ENCODE peak calls at places on chromosomes 1 and 21, in eight cellular contexts. One of them, this sample, is unnamed.

GRCh38 chr1:14328687-14329086 is 269.8 kb upstream of the KAZN start:
- DNase-seq in DND-41: no peak
- DNase-seq in sigmoid colon: no peak
- DNase-seq in GM23338: no peak
- DNase-seq in left ventricle myocardium inferior: no peak
- DNase-seq in iPS DF 6.9: no peak
- DNase-seq in endodermal cell: no peak
- DNase-seq in uterus: no peak
- DNase-seq in this sample: no peak

GRCh38 chr1:211587123-211587522 is 8.2 kb upstream of the SLC30A1 start:
- DNase-seq in sigmoid colon: no peak
- DNase-seq in endodermal cell: no peak
- DNase-seq in iPS DF 6.9: no peak
- DNase-seq in left ventricle myocardium inferior: no peak
- DNase-seq in GM23338: no peak
- DNase-seq in uterus: no peak
- DNase-seq in DND-41: no peak
- DNase-seq in this sample: no peak

GRCh38 chr1:29445330-29445729 is 209.0 kb downstream of the PTPRU start:
- DNase-seq in endodermal cell: peak; percentile 16
- DNase-seq in DND-41: no peak
- DNase-seq in uterus: no peak
- DNase-seq in iPS DF 6.9: no peak
- DNase-seq in left ventricle myocardium inferior: no peak
- DNase-seq in sigmoid colon: no peak
- DNase-seq in GM23338: no peak
- DNase-seq in this sample: no peak

GRCh38 chr1:56831874-56832693 is 12.9 kb upstream of the FYB2 start:
- DNase-seq in left ventricle myocardium inferior: peak; percentile 47
- DNase-seq in iPS DF 6.9: peak; percentile 29
- DNase-seq in DND-41: peak; percentile 64
- DNase-seq in GM23338: peak; percentile 73
- DNase-seq in endodermal cell: peak; percentile 90
- DNase-seq in sigmoid colon: peak; percentile 78
- DNase-seq in uterus: peak; percentile 57
- DNase-seq in this sample: peak; percentile 4

GRCh38 chr1:214791961-214792360 is 189.0 kb downstream of the CENPF start:
- DNase-seq in left ventricle myocardium inferior: no peak
- DNase-seq in DND-41: no peak
- DNase-seq in sigmoid colon: no peak
- DNase-seq in endodermal cell: no peak
- DNase-seq in uterus: no peak
- DNase-seq in GM23338: no peak
- DNase-seq in iPS DF 6.9: no peak
- DNase-seq in this sample: no peak

GRCh38 chr1:201828451-201828819 is 522 bp upstream of the IPO9 start:
- DNase-seq in GM23338: no peak
- DNase-seq in DND-41: no peak
- DNase-seq in uterus: no peak
- DNase-seq in iPS DF 6.9: no peak
- DNase-seq in sigmoid colon: no peak
- DNase-seq in endodermal cell: no peak
- DNase-seq in left ventricle myocardium inferior: no peak
- DNase-seq in this sample: no peak

GRCh38 chr1:155272466-155273133 is 704 bp downstream of the CLK2 start:
- DNase-seq in sigmoid colon: no peak
- DNase-seq in left ventricle myocardium inferior: no peak
- DNase-seq in iPS DF 6.9: no peak
- DNase-seq in endodermal cell: no peak
- DNase-seq in DND-41: no peak
- DNase-seq in uterus: no peak
- DNase-seq in GM23338: no peak
- DNase-seq in this sample: peak; percentile 41

GRCh38 chr1:193905288-193906085 is 719.1 kb upstream of the B3GALT2 start:
- DNase-seq in DND-41: no peak
- DNase-seq in iPS DF 6.9: no peak
- DNase-seq in left ventricle myocardium inferior: no peak
- DNase-seq in endodermal cell: no peak
- DNase-seq in GM23338: no peak
- DNase-seq in sigmoid colon: no peak
- DNase-seq in uterus: no peak
- DNase-seq in this sample: no peak

GRCh38 chr1:211326528-211327340 is at the start of gene TRAF5:
- DNase-seq in left ventricle myocardium inferior: peak; percentile 57
- DNase-seq in GM23338: peak; percentile 83
- DNase-seq in DND-41: peak; percentile 63
- DNase-seq in sigmoid colon: peak; percentile 76
- DNase-seq in endodermal cell: peak; percentile 87
- DNase-seq in iPS DF 6.9: no peak
- DNase-seq in uterus: peak; percentile 63
- DNase-seq in this sample: no peak

GRCh38 chr1:27935721-27936120 is 921 bp downstream of the SMPDL3B start:
- DNase-seq in iPS DF 6.9: no peak
- DNase-seq in GM23338: no peak
- DNase-seq in left ventricle myocardium inferior: no peak
- DNase-seq in endodermal cell: no peak
- DNase-seq in sigmoid colon: no peak
- DNase-seq in uterus: no peak
- DNase-seq in DND-41: no peak
- DNase-seq in this sample: no peak

GRCh38 chr21:41580758-41581554 is 73.0 kb upstream of the TMPRSS2 start:
- DNase-seq in uterus: no peak
- DNase-seq in iPS DF 6.9: no peak
- DNase-seq in DND-41: no peak
- DNase-seq in sigmoid colon: no peak
- DNase-seq in endodermal cell: no peak
- DNase-seq in left ventricle myocardium inferior: no peak
- DNase-seq in GM23338: no peak
- DNase-seq in this sample: no peak

GRCh38 chr1:85571181-85571540 is 9.4 kb upstream of the CCN1 start:
- DNase-seq in left ventricle myocardium inferior: no peak
- DNase-seq in sigmoid colon: no peak
- DNase-seq in GM23338: no peak
- DNase-seq in uterus: no peak
- DNase-seq in DND-41: no peak
- DNase-seq in iPS DF 6.9: no peak
- DNase-seq in endodermal cell: no peak
- DNase-seq in this sample: no peak

GRCh38 chr21:36852293-36852692 is 114.2 kb downstream of the HLCS start:
- DNase-seq in sigmoid colon: no peak
- DNase-seq in uterus: no peak
- DNase-seq in iPS DF 6.9: no peak
- DNase-seq in endodermal cell: peak; percentile 53
- DNase-seq in GM23338: peak; percentile 15
- DNase-seq in left ventricle myocardium inferior: no peak
- DNase-seq in DND-41: no peak
- DNase-seq in this sample: no peak

GRCh38 chr1:54317084-54317483 is 89.1 kb downstream of the SSBP3 start:
- DNase-seq in uterus: no peak
- DNase-seq in sigmoid colon: no peak
- DNase-seq in DND-41: no peak
- DNase-seq in iPS DF 6.9: no peak
- DNase-seq in left ventricle myocardium inferior: no peak
- DNase-seq in endodermal cell: no peak
- DNase-seq in GM23338: no peak
- DNase-seq in this sample: no peak

GRCh38 chr1:176567190-176567794 is 104.3 kb downstream of the PAPPA2 start:
- DNase-seq in iPS DF 6.9: no peak
- DNase-seq in GM23338: no peak
- DNase-seq in sigmoid colon: no peak
- DNase-seq in left ventricle myocardium inferior: no peak
- DNase-seq in uterus: no peak
- DNase-seq in DND-41: no peak
- DNase-seq in endodermal cell: no peak
- DNase-seq in this sample: no peak

GRCh38 chr1:51301844-51302162 is 28.6 kb downstream of the TTC39A start:
- DNase-seq in DND-41: no peak
- DNase-seq in left ventricle myocardium inferior: no peak
- DNase-seq in uterus: no peak
- DNase-seq in sigmoid colon: no peak
- DNase-seq in endodermal cell: no peak
- DNase-seq in GM23338: no peak
- DNase-seq in iPS DF 6.9: no peak
- DNase-seq in this sample: no peak

GRCh38 chr1:33133478-33134105 is 48.3 kb downstream of the TRIM62 start:
- DNase-seq in iPS DF 6.9: no peak
- DNase-seq in left ventricle myocardium inferior: no peak
- DNase-seq in endodermal cell: peak; percentile 26
- DNase-seq in DND-41: no peak
- DNase-seq in sigmoid colon: no peak
- DNase-seq in uterus: no peak
- DNase-seq in GM23338: no peak
- DNase-seq in this sample: no peak

GRCh38 chr1:247332901-247333361 is 1.3 kb upstream of the ZNF496 start:
- DNase-seq in left ventricle myocardium inferior: no peak
- DNase-seq in GM23338: peak; percentile 30
- DNase-seq in iPS DF 6.9: no peak
- DNase-seq in endodermal cell: peak; percentile 65
- DNase-seq in DND-41: no peak
- DNase-seq in uterus: no peak
- DNase-seq in sigmoid colon: peak; percentile 79
- DNase-seq in this sample: no peak

GRCh38 chr1:244102471-244102870 is 51.4 kb downstream of the ZBTB18 start:
- DNase-seq in uterus: no peak
- DNase-seq in GM23338: no peak
- DNase-seq in iPS DF 6.9: no peak
- DNase-seq in left ventricle myocardium inferior: no peak
- DNase-seq in endodermal cell: no peak
- DNase-seq in sigmoid colon: no peak
- DNase-seq in DND-41: no peak
- DNase-seq in this sample: no peak

GRCh38 chr1:244106837-244107491 is 55.9 kb downstream of the ZBTB18 start:
- DNase-seq in GM23338: no peak
- DNase-seq in endodermal cell: no peak
- DNase-seq in left ventricle myocardium inferior: no peak
- DNase-seq in DND-41: no peak
- DNase-seq in iPS DF 6.9: no peak
- DNase-seq in uterus: no peak
- DNase-seq in sigmoid colon: no peak
- DNase-seq in this sample: no peak

GRCh38 chr1:244106173-244106572 is 55.1 kb downstream of the ZBTB18 start:
- DNase-seq in GM23338: no peak
- DNase-seq in DND-41: no peak
- DNase-seq in uterus: no peak
- DNase-seq in iPS DF 6.9: no peak
- DNase-seq in left ventricle myocardium inferior: no peak
- DNase-seq in sigmoid colon: no peak
- DNase-seq in endodermal cell: no peak
- DNase-seq in this sample: no peak

GRCh38 chr1:244102051-244102450 is 51.0 kb downstream of the ZBTB18 start:
- DNase-seq in endodermal cell: no peak
- DNase-seq in sigmoid colon: no peak
- DNase-seq in uterus: no peak
- DNase-seq in left ventricle myocardium inferior: no peak
- DNase-seq in iPS DF 6.9: no peak
- DNase-seq in GM23338: no peak
- DNase-seq in DND-41: no peak
- DNase-seq in this sample: no peak

GRCh38 chr1:244104309-244105060 is 53.4 kb downstream of the ZBTB18 start:
- DNase-seq in sigmoid colon: no peak
- DNase-seq in GM23338: no peak
- DNase-seq in left ventricle myocardium inferior: no peak
- DNase-seq in endodermal cell: no peak
- DNase-seq in iPS DF 6.9: no peak
- DNase-seq in uterus: no peak
- DNase-seq in DND-41: no peak
- DNase-seq in this sample: no peak
- H3K27ac ChIP-seq in sigmoid colon: no peak overlapping the region
- H3K27ac ChIP-seq in GM23338: no peak overlapping the region
- H3K27ac ChIP-seq in left ventricle myocardium inferior: no peak overlapping the region
- H3K27ac ChIP-seq in endodermal cell: no peak overlapping the region
- H3K27ac ChIP-seq in iPS DF 6.9: no peak overlapping the region
- H3K27ac ChIP-seq in uterus: no peak overlapping the region
- H3K27ac ChIP-seq in DND-41: no peak overlapping the region
- H3K27ac ChIP-seq in this sample: no peak overlapping the region

GRCh38 chr1:87129038-87129437 is 199.6 kb upstream of the LMO4 start:
- DNase-seq in endodermal cell: peak; percentile 31
- DNase-seq in iPS DF 6.9: no peak
- DNase-seq in DND-41: no peak
- DNase-seq in left ventricle myocardium inferior: no peak
- DNase-seq in GM23338: no peak
- DNase-seq in sigmoid colon: no peak
- DNase-seq in uterus: no peak
- DNase-seq in this sample: no peak
- H3K27ac ChIP-seq in endodermal cell: no peak overlapping the region
- H3K27ac ChIP-seq in iPS DF 6.9: no peak overlapping the region
- H3K27ac ChIP-seq in DND-41: no peak overlapping the region
- H3K27ac ChIP-seq in left ventricle myocardium inferior: peak overlapping the region; percentile 72
- H3K27ac ChIP-seq in GM23338: no peak overlapping the region
- H3K27ac ChIP-seq in sigmoid colon: no peak overlapping the region
- H3K27ac ChIP-seq in uterus: peak overlapping the region; percentile 53
- H3K27ac ChIP-seq in this sample: no peak overlapping the region

DNA sequence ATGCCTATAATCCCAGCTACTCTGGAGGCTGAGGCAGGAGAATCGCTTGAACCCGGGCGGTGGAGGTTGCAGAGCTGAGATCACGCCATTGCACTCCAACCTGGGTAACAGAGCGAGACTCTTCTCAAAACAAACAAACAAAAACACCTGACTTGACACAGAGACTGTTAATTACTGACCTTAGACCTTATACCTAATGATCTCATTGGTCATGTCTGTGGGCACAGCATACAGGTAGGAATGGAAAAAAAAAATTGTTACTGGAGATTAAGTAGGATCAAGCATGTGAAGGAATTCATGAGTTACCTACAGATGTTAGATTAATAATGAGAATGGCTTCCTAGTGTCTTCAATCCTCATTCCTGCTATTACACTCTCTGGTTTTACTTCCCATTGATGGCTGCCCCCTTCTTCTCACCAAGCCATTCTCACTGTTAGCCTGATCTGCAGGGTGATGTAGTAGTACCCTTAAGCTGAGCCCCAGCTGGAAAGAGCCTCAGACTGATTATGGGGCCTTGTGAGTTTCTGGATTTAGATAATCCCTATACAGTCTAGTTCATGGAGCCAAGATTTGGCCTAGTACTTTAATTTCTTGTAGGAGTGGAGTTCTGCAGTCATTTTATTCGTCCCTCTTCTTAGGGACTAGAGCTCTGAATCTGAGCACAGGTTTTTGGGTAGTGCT is 8.8 kb downstream of the TBCE start:
- DNase-seq in left ventricle myocardium inferior: no peak
- DNase-seq in DND-41: no peak
- DNase-seq in sigmoid colon: no peak
- DNase-seq in uterus: no peak
- DNase-seq in iPS DF 6.9: no peak
- DNase-seq in endodermal cell: no peak
- DNase-seq in GM23338: no peak
- DNase-seq in this sample: no peak
- H3K27ac ChIP-seq in left ventricle myocardium inferior: no peak overlapping the region
- H3K27ac ChIP-seq in DND-41: no peak overlapping the region
- H3K27ac ChIP-seq in sigmoid colon: no peak overlapping the region
- H3K27ac ChIP-seq in uterus: no peak overlapping the region
- H3K27ac ChIP-seq in iPS DF 6.9: no peak overlapping the region
- H3K27ac ChIP-seq in endodermal cell: no peak overlapping the region
- H3K27ac ChIP-seq in GM23338: peak overlapping the region; percentile 26
- H3K27ac ChIP-seq in this sample: no peak overlapping the region

DNA sequence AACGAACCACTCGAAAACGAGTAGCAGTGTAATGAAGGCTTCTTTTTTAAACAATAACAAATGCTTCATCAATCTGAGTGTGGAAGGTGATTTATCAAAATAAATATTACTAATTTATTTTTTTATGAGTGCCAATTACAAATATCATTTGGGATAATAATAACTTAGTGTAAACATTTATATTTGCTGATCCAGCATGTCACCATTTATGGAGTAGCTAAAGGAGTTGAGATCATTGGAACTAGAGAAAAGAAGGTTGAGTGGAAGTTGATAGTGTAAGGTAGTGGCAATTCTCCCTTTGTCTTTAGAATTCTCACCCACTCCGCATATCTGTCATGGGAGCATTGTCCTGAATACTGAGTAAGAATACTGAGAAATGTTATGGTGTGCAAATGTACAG is 67.1 kb upstream of the KIF26B start:
- DNase-seq in left ventricle myocardium inferior: no peak
- DNase-seq in DND-41: no peak
- DNase-seq in endodermal cell: no peak
- DNase-seq in uterus: no peak
- DNase-seq in GM23338: no peak
- DNase-seq in sigmoid colon: no peak
- DNase-seq in iPS DF 6.9: no peak
- DNase-seq in this sample: no peak
- H3K27ac ChIP-seq in left ventricle myocardium inferior: no peak overlapping the region
- H3K27ac ChIP-seq in DND-41: no peak overlapping the region
- H3K27ac ChIP-seq in endodermal cell: no peak overlapping the region
- H3K27ac ChIP-seq in uterus: no peak overlapping the region
- H3K27ac ChIP-seq in GM23338: no peak overlapping the region
- H3K27ac ChIP-seq in sigmoid colon: no peak overlapping the region
- H3K27ac ChIP-seq in iPS DF 6.9: no peak overlapping the region
- H3K27ac ChIP-seq in this sample: no peak overlapping the region